ENCODE peak calls at places on chromosome 17, in eight cellular contexts. M is GM23338, N is body of pancreas, V is omental fat pad, A is left ventricle myocardium inferior, G is HL-60, F is thoracic aorta, O is osteocyte. Y is an unnamed sample.

GRCh38 chr17:50620848-50621247 is 13.8 kb upstream of the ABCC3 start:
- DNase-seq in G (no peak), F (no peak), M (peak; percentile 72), O (no peak), N (no peak), V (no peak), A (no peak), Y (no peak)

GRCh38 chr17:36743130-36743529 is 141.7 kb downstream of the MRM1 start:
- DNase-seq in M (peak; percentile 21), A (no peak), O (no peak), V (no peak), F (no peak), G (no peak), N (no peak), Y (no peak)

GRCh38 chr17:28204751-28205150 is 114.2 kb upstream of the TMEM97 start:
- DNase-seq in M (no peak), F (no peak), V (no peak), A (no peak), N (no peak), O (no peak), G (no peak), Y (no peak)

GRCh38 chr17:69473801-69474170 is 59.3 kb downstream of the MAP2K6 start:
- DNase-seq in V (no peak), G (no peak), A (no peak), M (no peak), N (no peak), O (no peak), F (no peak), Y (no peak)

GRCh38 chr17:49798182-49798581 is 9.7 kb downstream of the KAT7 start:
- DNase-seq in O (no peak), G (no peak), M (no peak), N (no peak), F (no peak), A (no peak), V (no peak), Y (no peak)

GRCh38 chr17:40952675-40953074 is 14.1 kb downstream of the KRT39 start:
- DNase-seq in V (no peak), O (no peak), N (no peak), F (no peak), M (no peak), A (no peak), G (no peak), Y (no peak)

GRCh38 chr17:56994009-56994792 is 16.3 kb downstream of the SCPEP1 start:
- DNase-seq in G (no peak), V (no peak), N (no peak), M (no peak), A (no peak), O (no peak), F (no peak), Y (no peak)

GRCh38 chr17:45146616-45147101 is 1.6 kb upstream of the HEXIM1 start:
- DNase-seq in O (no peak), M (no peak), N (peak; percentile 49), A (no peak), G (no peak), V (no peak), F (no peak), Y (no peak)

GRCh38 chr17:1931759-1932579 is 93.2 kb downstream of the RTN4RL1 start:
- DNase-seq in G (no peak), M (peak; percentile 76), O (no peak), V (no peak), A (peak; percentile 40), F (no peak), N (peak; percentile 73), Y (peak; percentile 66)

GRCh38 chr17:49557204-49558024 is 18.3 kb upstream of the NXPH3 start:
- DNase-seq in G (peak; percentile 50), A (no peak), N (peak; percentile 45), V (no peak), O (no peak), M (peak; percentile 92), F (no peak), Y (peak; percentile 55)

GRCh38 chr17:58275417-58275816 is 5.3 kb downstream of the MPO start:
- DNase-seq in A (no peak), V (no peak), O (no peak), M (no peak), G (no peak), N (no peak), F (no peak), Y (no peak)

GRCh38 chr17:77420476-77420803 is 279.7 kb downstream of the SEC14L1 start:
- DNase-seq in G (no peak), N (no peak), M (no peak), A (no peak), O (no peak), F (no peak), V (no peak), Y (no peak)
- TF ChIP-seq CTCF in G (no peak), N (no peak), M (no peak), A (no peak), O (peak; percentile 24), F (no peak), V (no peak), Y (no peak)

GRCh38 chr17:72826602-72827001 is 265.9 kb downstream of the SLC39A11 start:
- DNase-seq in A (no peak), F (no peak), M (no peak), G (no peak), N (no peak), V (no peak), O (no peak), Y (no peak)
- TF ChIP-seq CTCF in A (no peak), F (no peak), M (peak; percentile 16), G (no peak), N (no peak), V (no peak), O (no peak), Y (no peak)

DNA sequence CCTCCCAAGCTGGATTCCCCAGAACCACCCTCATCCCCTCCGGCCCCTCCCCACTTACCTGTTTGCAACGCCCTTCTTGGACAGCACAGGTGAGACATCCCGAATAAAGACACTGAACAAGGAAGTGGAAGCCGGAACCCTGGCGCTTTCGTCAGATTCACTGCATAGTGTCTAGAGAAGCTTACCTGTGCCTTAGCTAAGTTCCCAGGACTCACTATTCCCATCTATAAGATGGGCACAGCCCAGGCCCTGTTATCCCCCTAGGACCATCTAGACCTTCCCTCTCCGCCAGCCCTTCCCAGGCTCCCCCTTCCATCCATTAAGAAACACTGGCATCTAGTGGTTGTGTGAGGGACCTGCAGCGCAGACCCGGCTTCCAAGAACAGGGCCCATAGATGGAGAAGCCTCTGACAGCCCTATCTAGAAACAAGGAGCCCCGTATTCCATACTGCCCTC is 26.9 kb upstream of the RPL38 start:
- DNase-seq in N (peak; percentile 72), V (no peak), O (no peak), A (peak; percentile 29), M (peak; percentile 88), F (no peak), G (peak; percentile 51), Y (peak; percentile 77)
- TF ChIP-seq CTCF in N (peak; percentile 77), V (no peak), O (peak; percentile 88), A (peak; percentile 87), M (peak; percentile 96), F (peak; percentile 69), G (peak; percentile 85), Y (peak; percentile 88)

GRCh38 chr17:2982854-2983636 is 80.4 kb downstream of the OR1D5 start:
- DNase-seq in A (peak; percentile 79), G (peak; percentile 89), N (peak; percentile 53), O (peak; percentile 83), F (peak; percentile 29), M (no peak), V (no peak), Y (no peak)
- TF ChIP-seq CTCF in A (peak; percentile 56), G (no peak), N (no peak), O (peak; percentile 27), F (peak; percentile 48), M (no peak), V (no peak), Y (no peak)

GRCh38 chr17:13017623-13018462 is at the start of gene ELAC2:
- DNase-seq in A (peak; percentile 96), O (peak; percentile 99), V (peak; percentile 89), N (peak; percentile 98), G (peak; percentile 91), M (peak; percentile 99), F (peak; percentile 89), Y (peak; percentile 94)
- TF ChIP-seq CTCF in A (no peak), O (no peak), V (no peak), N (peak; percentile 32), G (no peak), M (no peak), F (peak; percentile 30), Y (no peak)

DNA sequence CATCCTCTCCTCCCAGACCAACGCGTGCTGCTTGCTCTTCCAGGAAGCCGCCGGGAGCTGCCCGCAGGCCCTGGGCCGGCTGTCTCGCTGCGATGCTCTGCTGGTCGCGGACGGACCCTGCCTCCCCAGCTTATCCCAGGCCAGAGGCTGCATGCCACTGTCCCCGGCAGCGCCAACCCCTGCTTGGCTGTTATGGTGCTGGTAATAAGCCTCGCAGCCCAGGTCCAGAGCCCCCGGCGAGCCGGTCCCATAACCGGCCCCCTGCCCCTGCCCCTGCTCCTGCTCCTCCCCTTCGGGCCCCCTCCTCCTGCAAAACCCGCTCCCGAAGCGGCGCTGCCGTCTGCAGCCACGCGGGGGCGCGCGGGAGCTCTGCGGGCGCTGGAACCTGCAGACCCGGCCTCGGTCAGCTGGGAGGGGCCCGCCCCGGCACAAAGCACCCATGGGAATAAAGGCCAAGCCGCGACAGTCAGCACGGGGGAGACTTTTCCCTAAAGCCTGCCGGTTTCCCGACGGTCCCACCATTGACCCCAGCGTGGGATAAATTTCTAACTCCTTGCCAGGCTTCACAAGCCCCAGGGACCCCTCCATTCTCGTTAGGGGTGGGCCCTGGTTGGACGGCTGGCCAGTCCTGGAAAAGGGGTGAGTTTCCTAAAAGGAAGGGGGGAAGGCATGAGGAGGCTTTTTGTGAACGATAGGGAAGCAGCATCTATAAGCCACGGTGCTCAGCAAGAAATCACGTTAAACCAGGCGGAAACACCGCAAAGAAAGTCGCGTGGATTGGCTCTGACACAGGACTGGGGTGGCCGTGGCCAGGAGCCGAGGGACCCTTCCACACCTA is 11.2 kb downstream of the ENPP7 start:
- DNase-seq in O (peak; percentile 94), G (peak; percentile 49), V (peak; percentile 68), N (peak; percentile 85), F (no peak), A (peak; percentile 71), M (peak; percentile 86), Y (peak; percentile 96)
- TF ChIP-seq CTCF in O (peak; percentile 95), G (peak; percentile 59), V (peak; percentile 51), N (peak; percentile 87), F (peak; percentile 96), A (peak; percentile 97), M (peak; percentile 82), Y (peak; percentile 95)

GRCh38 chr17:6701719-6702118 is 11.4 kb downstream of the SLC13A5 start:
- DNase-seq in A (no peak), N (peak; percentile 60), F (no peak), V (no peak), O (no peak), G (no peak), M (peak; percentile 93), Y (peak; percentile 62)
- TF ChIP-seq CTCF in A (peak; percentile 33), N (no peak), F (no peak), V (no peak), O (peak; percentile 23), G (no peak), M (peak; percentile 62), Y (peak; percentile 46)

Y was measured in nephron progenitor cell.